ENCODE peak calls at places on chromosomes 1 and 21, in five cellular contexts. D is A549, S is HepG2, U is K562, R is GM12878. H is an unnamed sample.

GRCh38 chr1:170927955-170928850 is 7.1 kb upstream of the MROH9 start:
- DNase-seq in R (no peak), U (no peak), S (no peak), D (no peak), H (no peak)

GRCh38 chr21:33901421-33902288 is 13.9 kb downstream of the ATP5PO start:
- DNase-seq in R (no peak), S (peak; percentile 20), D (no peak), U (no peak), H (peak; percentile 61)

GRCh38 chr1:54188291-54188690 is 11.5 kb downstream of the CYB5RL start:
- DNase-seq in D (no peak), R (no peak), S (no peak), U (no peak), H (no peak)

GRCh38 chr1:43587594-43587993 is 56.9 kb downstream of the PTPRF start:
- DNase-seq in D (no peak), R (no peak), S (no peak), U (no peak), H (no peak)

GRCh38 chr1:43764581-43764980 is 57.2 kb downstream of the ST3GAL3 start:
- DNase-seq in R (no peak), S (no peak), D (no peak), U (no peak), H (no peak)

GRCh38 chr1:182614796-182615451 is 10.7 kb upstream of the RGS16 start:
- DNase-seq in D (peak; percentile 35), S (no peak), U (peak; percentile 22), R (no peak), H (no peak)

GRCh38 chr21:21997390-21998333 is 999.5 kb downstream of the NCAM2 start:
- DNase-seq in R (no peak), D (no peak), S (no peak), U (no peak), H (no peak)

GRCh38 chr1:41566274-41566885 is 81.9 kb upstream of the EDN2 start:
- DNase-seq in S (no peak), U (no peak), R (no peak), D (no peak), H (no peak)

GRCh38 chr1:53944469-53945182 is 873 bp downstream of the IFT25 start:
- DNase-seq in S (no peak), R (no peak), D (no peak), U (peak; percentile 29), H (no peak)

GRCh38 chr1:219296916-219297315 is 123.2 kb downstream of the LYPLAL1 start:
- DNase-seq in R (no peak), U (no peak), S (no peak), D (no peak), H (no peak)

GRCh38 chr1:19351858-19352257 is 39.7 kb downstream of the SLC66A1 start:
- DNase-seq in U (no peak), R (no peak), S (no peak), D (no peak), H (no peak)

GRCh38 chr1:212689758-212690540 is 9.7 kb downstream of the BATF3 start:
- DNase-seq in S (no peak), U (no peak), D (no peak), R (no peak), H (no peak)

GRCh38 chr1:236494586-236495207 is 29.1 kb upstream of the LGALS8 start:
- DNase-seq in S (peak; percentile 94), U (no peak), D (no peak), R (no peak), H (no peak)

GRCh38 chr1:72435025-72435424 is 152.7 kb upstream of the NEGR1 start:
- DNase-seq in S (no peak), U (no peak), D (no peak), R (no peak), H (no peak)

GRCh38 chr21:9755611-9756010 is 765.8 kb upstream of the TPTE start:
- DNase-seq in D (no peak), R (no peak), U (no peak), S (no peak), H (no peak)

GRCh38 chr21:17578162-17578561 is 34.5 kb downstream of the BTG3 start:
- DNase-seq in U (no peak), R (no peak), D (no peak), S (no peak), H (no peak)

GRCh38 chr1:20109223-20109856 is 10.0 kb downstream of the PLA2G2D start:
- DNase-seq in U (peak; percentile 48), D (no peak), S (no peak), R (no peak), H (no peak)

GRCh38 chr1:89198500-89199072 is at the start of gene GBP4:
- DNase-seq in R (peak; percentile 69), D (no peak), S (no peak), U (no peak), H (no peak)

GRCh38 chr1:173190101-173190895 is 16.8 kb downstream of the TNFSF4 start:
- DNase-seq in R (peak; percentile 63), S (peak; percentile 85), U (no peak), D (peak; percentile 11), H (no peak)

GRCh38 chr1:8189931-8190483 is 127.9 kb upstream of the SLC45A1 start:
- DNase-seq in S (peak; percentile 100), R (no peak), D (no peak), U (no peak), H (no peak)

GRCh38 chr1:150688786-150689185 is 8.2 kb downstream of the GOLPH3L start:
- DNase-seq in U (no peak), D (no peak), S (no peak), R (no peak), H (no peak)

GRCh38 chr1:224513787-224514209 is 79.2 kb upstream of the WDR26 start:
- DNase-seq in R (no peak), D (peak; percentile 90), U (peak; percentile 92), S (peak; percentile 54), H (peak; percentile 98)

GRCh38 chr21:14737922-14738321 is 191.8 kb upstream of the SAMSN1 start:
- DNase-seq in U (peak; percentile 39), D (peak; percentile 1), R (no peak), S (peak; percentile 70), H (no peak)

GRCh38 chr21:29645666-29646553 is 293.9 kb downstream of the GRIK1 start:
- DNase-seq in U (no peak), D (no peak), R (no peak), S (no peak), H (no peak)

GRCh38 chr1:211305044-211305443 is 21.6 kb upstream of the TRAF5 start:
- DNase-seq in S (no peak), U (no peak), D (no peak), R (no peak), H (no peak)

GRCh38 chr1:218813247-218813646 is 360.4 kb upstream of the LYPLAL1 start:
- DNase-seq in S (no peak), U (no peak), D (no peak), R (no peak), H (no peak)

GRCh38 chr1:1402081-1402900 is 3.2 kb upstream of the CCNL2 start:
- DNase-seq in D (peak; percentile 51), R (no peak), S (peak; percentile 52), U (no peak), H (no peak)

GRCh38 chr1:84772428-84772943 is 82.2 kb upstream of the SSX2IP start:
- DNase-seq in R (no peak), D (peak; percentile 54), U (peak; percentile 82), S (peak; percentile 55), H (peak; percentile 63)

GRCh38 chr1:159790237-159790917 is 9.6 kb downstream of the DUSP23 start:
- DNase-seq in D (peak; percentile 55), S (peak; percentile 16), R (no peak), U (peak; percentile 47), H (no peak)

GRCh38 chr1:210478820-210479219 is 150.1 kb downstream of the HHAT start:
- DNase-seq in S (no peak), R (no peak), D (no peak), U (no peak), H (no peak)

GRCh38 chr1:178768423-178768822 is 43.4 kb downstream of the RALGPS2 start:
- DNase-seq in R (no peak), D (no peak), U (peak; percentile 61), S (peak; percentile 20), H (peak; percentile 50)

DNA sequence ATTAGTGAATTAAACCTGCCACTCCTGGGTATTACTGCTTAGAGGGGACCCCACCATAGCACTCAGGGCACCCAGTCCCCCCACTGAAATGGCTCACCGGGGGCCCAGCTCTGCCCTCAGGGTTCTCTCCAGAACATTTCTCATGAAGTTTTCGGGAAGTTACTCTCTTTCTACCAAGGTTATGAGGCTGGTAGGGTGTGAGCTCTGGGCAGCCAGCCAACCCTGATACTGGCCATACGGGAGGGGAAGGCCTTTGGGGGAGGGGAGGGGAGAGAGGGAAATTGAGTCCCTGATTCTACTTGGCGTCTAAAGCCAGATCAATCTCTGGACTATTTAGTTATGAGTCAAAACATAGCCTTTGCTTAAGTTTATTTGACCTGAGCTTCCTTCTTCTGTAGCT is 12.9 kb upstream of the PDE9A start:
- DNase-seq in D (no peak), S (no peak), U (no peak), R (no peak), H (no peak)
- TF ChIP-seq KDM1A in D (no peak), S (no peak), U (no peak), R (no peak), H (no peak)

DNA sequence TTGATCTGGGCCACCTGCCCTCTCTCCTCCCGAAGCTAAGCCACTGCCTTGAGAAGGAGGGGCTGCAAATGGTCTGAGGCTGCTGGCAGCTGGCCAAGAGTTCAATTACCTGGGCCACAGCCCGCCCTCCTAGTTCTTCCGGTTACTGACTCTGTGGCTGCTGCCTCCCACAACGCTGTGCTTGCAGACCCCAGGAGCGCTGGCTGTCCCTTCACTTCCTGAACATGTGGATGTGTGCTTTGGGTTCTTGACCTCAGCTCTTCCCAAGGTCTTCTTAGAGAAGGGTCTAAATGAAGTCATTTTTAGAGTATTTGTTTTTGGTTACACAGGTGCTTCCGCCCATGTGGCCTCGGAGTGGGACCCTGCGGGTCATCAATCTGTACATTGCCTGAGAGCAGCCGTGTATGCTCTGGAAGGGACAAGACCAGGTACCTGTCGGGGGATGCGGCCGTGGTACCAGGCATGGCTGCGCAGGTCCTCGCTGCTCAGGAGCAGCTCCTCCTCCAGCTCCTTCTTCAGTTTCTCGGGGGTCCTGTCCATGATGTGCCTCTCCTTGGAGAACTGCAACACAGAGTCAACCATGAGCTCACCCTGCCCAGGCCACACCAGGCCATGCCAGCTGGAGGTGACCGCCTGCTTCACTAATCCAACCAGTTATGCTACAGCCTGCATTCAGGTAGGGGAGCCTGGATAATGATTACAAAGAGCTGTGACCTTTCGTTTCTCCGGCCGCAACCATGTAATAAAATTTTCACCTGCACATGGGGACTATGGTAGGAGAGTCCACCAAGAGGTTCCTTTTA is 89.6 kb downstream of the BCAR3 start:
- DNase-seq in R (peak; percentile 46), D (no peak), U (peak; percentile 35), S (peak; percentile 90), H (no peak)
- TF ChIP-seq KDM1A in R (no peak), D (no peak), U (no peak), S (no peak), H (no peak)

GRCh38 chr1:66436378-66437135 is 97.4 kb upstream of the SGIP1 start:
- DNase-seq in R (peak; percentile 44), U (no peak), S (no peak), D (peak; percentile 5), H (no peak)
- TF ChIP-seq KDM1A in R (no peak), U (no peak), S (no peak), D (no peak), H (no peak)

GRCh38 chr1:113714606-113715269 is 44.5 kb downstream of the PHTF1 start:
- DNase-seq in U (no peak), R (no peak), D (no peak), S (no peak), H (no peak)
- TF ChIP-seq KDM1A in U (no peak), R (no peak), D (no peak), S (no peak), H (no peak)